ENCODE peak calls at places on chromosomes 2 and 18, in ten cellular contexts. U, G, A, X, P, I, H, Z, M and W are unnamed samples.

GRCh38 chr2:46780801-46781445 is 134.7 kb downstream of the MCFD2 start:
- DNase-seq in U (no peak), G (no peak), A (no peak), X (no peak), P (no peak), I (peak; percentile 82), H (no peak), Z (no peak), M (peak; percentile 18), W (no peak)

GRCh38 chr2:96084006-96084857 is 32.1 kb downstream of the ADRA2B start:
- DNase-seq in U (no peak), G (no peak), A (no peak), X (no peak), P (no peak), I (no peak), H (no peak), Z (no peak), M (no peak), W (no peak)

GRCh38 chr18:36075862-36076587 is 8.7 kb upstream of the RPRD1A start:
- DNase-seq in U (no peak), G (no peak), A (no peak), X (no peak), P (no peak), I (no peak), H (peak; percentile 12), Z (no peak), M (no peak), W (peak; percentile 33)

GRCh38 chr2:172101707-172102158 is 967 bp downstream of the DLX2 start:
- DNase-seq in U (no peak), G (peak; percentile 3), A (no peak), X (no peak), P (peak; percentile 66), I (no peak), H (no peak), Z (no peak), M (no peak), W (no peak)

GRCh38 chr18:50614838-50615237 is 55.0 kb downstream of the MAPK4 start:
- DNase-seq in U (no peak), G (no peak), A (no peak), X (no peak), P (no peak), I (no peak), H (no peak), Z (no peak), M (no peak), W (no peak)

GRCh38 chr2:17083902-17084301 is 418.3 kb upstream of the CYRIA start:
- DNase-seq in U (no peak), G (no peak), A (no peak), X (no peak), P (peak; percentile 86), I (no peak), H (no peak), Z (no peak), M (no peak), W (no peak)

GRCh38 chr2:99354060-99354459 is 16.9 kb downstream of the EIF5B start:
- DNase-seq in U (no peak), G (no peak), A (no peak), X (no peak), P (no peak), I (no peak), H (no peak), Z (no peak), M (no peak), W (no peak)

GRCh38 chr2:238450440-238450861 is 23.7 kb downstream of the ASB1 start:
- DNase-seq in U (no peak), G (no peak), A (no peak), X (no peak), P (no peak), I (no peak), H (no peak), Z (no peak), M (no peak), W (no peak)

GRCh38 chr2:127763776-127764175 is 47.2 kb downstream of the WDR33 start:
- DNase-seq in U (no peak), G (no peak), A (no peak), X (no peak), P (no peak), I (no peak), H (no peak), Z (no peak), M (no peak), W (no peak)

GRCh38 chr2:180012523-180012922 is 5.4 kb upstream of the CWC22 start:
- DNase-seq in U (peak; percentile 1), G (no peak), A (no peak), X (no peak), P (no peak), I (no peak), H (peak; percentile 16), Z (no peak), M (no peak), W (no peak)

GRCh38 chr2:9473308-9473984 is 905 bp upstream of the IAH1 start:
- DNase-seq in U (no peak), G (peak; percentile 36), A (no peak), X (no peak), P (no peak), I (peak; percentile 9), H (peak; percentile 66), Z (no peak), M (no peak), W (no peak)

GRCh38 chr2:62410015-62410453 is 96.0 kb downstream of the TMEM17 start:
- DNase-seq in U (peak; percentile 23), G (no peak), A (no peak), X (no peak), P (no peak), I (peak; percentile 20), H (peak; percentile 34), Z (no peak), M (no peak), W (no peak)

GRCh38 chr2:9297807-9298206 is 91.2 kb downstream of the ASAP2 start:
- DNase-seq in U (no peak), G (no peak), A (no peak), X (no peak), P (no peak), I (no peak), H (no peak), Z (no peak), M (no peak), W (no peak)

GRCh38 chr2:46857871-46858696 is 57.5 kb downstream of the MCFD2 start:
- DNase-seq in U (no peak), G (no peak), A (no peak), X (no peak), P (no peak), I (peak; percentile 21), H (peak; percentile 82), Z (no peak), M (no peak), W (no peak)